ENCODE peak calls at places on chromosome 5, in eight cellular contexts. T is adrenal gland, U is small intestine, K is mesendoderm, Z is K562, C is thoracic aorta, F is tibial artery, D is A549. E is an unnamed sample.

GRCh38 chr5:135857630-135858311 is 23.3 kb downstream of the SLC25A48 start:
- DNase-seq in C (no peak), U (no peak), T (no peak), D (no peak), Z (no peak), K (no peak), F (no peak), E (no peak)

GRCh38 chr5:96968074-96968473 is 32.2 kb downstream of the LNPEP start:
- DNase-seq in D (no peak), U (no peak), K (no peak), F (no peak), Z (peak; percentile 13), C (no peak), T (no peak), E (no peak)

GRCh38 chr5:132410451-132411381 is 41.2 kb downstream of the SLC22A5 start:
- DNase-seq in U (peak; percentile 84), D (peak; percentile 79), T (peak; percentile 91), Z (peak; percentile 91), F (peak; percentile 93), K (peak; percentile 84), C (no peak), E (peak; percentile 90)

GRCh38 chr5:38622723-38623129 is 66.3 kb upstream of the LIFR start:
- DNase-seq in Z (no peak), C (no peak), D (no peak), U (no peak), T (no peak), F (no peak), K (no peak), E (no peak)

GRCh38 chr5:16160706-16161105 is 18.9 kb downstream of the MARCHF11 start:
- DNase-seq in C (no peak), U (peak; percentile 65), Z (peak; percentile 59), K (peak; percentile 89), D (peak; percentile 73), T (peak; percentile 42), F (no peak), E (peak; percentile 85)

GRCh38 chr5:71937906-71938698 is 169.2 kb upstream of the MAP1B start:
- DNase-seq in D (no peak), F (no peak), T (no peak), U (no peak), Z (no peak), K (no peak), C (no peak), E (no peak)

GRCh38 chr5:31366941-31367340 is 165.0 kb downstream of the DROSHA start:
- DNase-seq in K (no peak), F (no peak), T (no peak), C (no peak), D (no peak), Z (no peak), U (no peak), E (no peak)

GRCh38 chr5:178590924-178591423 is 781 bp upstream of the COL23A1 start:
- DNase-seq in K (no peak), T (no peak), Z (no peak), U (no peak), D (no peak), C (no peak), F (no peak), E (no peak)

GRCh38 chr5:2177244-2177643 is 294.5 kb upstream of the IRX4 start:
- DNase-seq in U (no peak), T (no peak), K (no peak), F (peak; percentile 47), C (no peak), D (no peak), Z (no peak), E (no peak)

GRCh38 chr5:146001544-146002185 is 65.3 kb downstream of the SH3RF2 start:
- DNase-seq in F (no peak), D (no peak), C (no peak), U (no peak), Z (no peak), K (no peak), T (no peak), E (no peak)

GRCh38 chr5:146003852-146004251 is 67.5 kb downstream of the SH3RF2 start:
- DNase-seq in Z (no peak), K (no peak), U (no peak), F (no peak), T (no peak), D (no peak), C (no peak), E (no peak)

GRCh38 chr5:146005264-146005663 is 68.9 kb downstream of the SH3RF2 start:
- DNase-seq in C (no peak), T (no peak), D (no peak), F (no peak), K (no peak), Z (no peak), U (no peak), E (no peak)

GRCh38 chr5:146000072-146000471 is 63.7 kb downstream of the SH3RF2 start:
- DNase-seq in T (no peak), Z (no peak), K (no peak), D (no peak), C (no peak), F (no peak), U (no peak), E (no peak)

DNA sequence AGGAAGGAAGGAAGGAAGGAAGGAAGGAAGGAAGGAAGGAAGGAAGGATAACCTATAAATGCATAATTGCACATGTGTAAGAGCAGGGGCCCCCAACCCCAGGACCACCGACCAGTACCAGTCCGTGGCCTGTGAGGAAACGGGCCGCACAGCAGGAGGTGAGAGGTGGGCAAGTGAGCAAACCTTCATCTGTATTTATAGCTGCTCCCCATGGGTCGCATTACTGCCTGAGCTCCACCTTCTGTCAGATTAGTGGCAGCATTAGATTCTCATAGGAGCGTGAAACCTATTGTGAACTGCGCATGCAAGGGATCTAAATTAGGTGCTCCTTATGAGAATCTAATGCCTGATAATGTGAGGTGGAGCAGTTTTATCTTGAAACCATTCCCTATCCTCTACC is 66.1 kb downstream of the SH3RF2 start:
- DNase-seq in C (no peak), K (no peak), U (no peak), F (no peak), D (no peak), Z (no peak), T (no peak), E (no peak)
- H3K27ac ChIP-seq in C (no peak overlapping the region), K (no peak overlapping the region), U (no peak overlapping the region), F (no peak overlapping the region), D (no peak overlapping the region), Z (no peak overlapping the region), T (no peak overlapping the region), E (no peak overlapping the region)

DNA sequence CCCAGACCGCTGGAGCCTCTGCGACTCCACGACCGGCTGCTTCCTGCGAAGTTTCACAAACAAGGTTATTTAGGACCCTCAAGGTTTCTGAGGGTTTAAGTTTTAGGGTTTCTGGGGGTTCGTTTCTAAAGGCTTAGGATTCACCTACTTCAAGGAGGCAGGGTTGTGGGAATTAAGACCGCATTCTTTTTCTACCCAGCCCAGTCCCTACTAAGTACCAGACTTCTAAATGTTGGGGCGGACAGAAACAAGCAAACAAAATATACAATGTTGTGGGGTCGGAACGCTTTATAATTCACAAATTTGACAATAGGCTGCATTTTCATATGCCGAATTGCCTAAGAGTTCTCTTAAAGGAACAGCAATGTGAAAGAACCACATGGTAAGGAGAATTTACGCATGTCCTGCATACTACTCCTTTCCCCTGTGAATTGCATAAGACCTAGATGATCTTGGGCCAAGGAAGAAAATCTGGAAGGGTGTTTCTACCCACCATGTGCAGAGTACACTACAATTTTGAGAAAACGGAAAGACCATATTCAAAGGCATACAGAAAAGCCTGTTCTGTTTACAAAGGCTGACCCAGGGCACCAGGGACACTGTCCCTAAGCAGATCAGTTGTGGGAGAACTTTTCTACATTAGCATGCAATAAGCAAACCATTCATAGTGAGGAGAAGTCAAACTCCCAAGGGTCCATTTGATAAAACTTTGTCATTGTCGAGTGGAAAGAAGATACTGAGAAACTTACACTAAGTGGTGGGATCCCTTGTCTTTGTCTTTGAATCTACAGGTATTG is 457.3 kb downstream of the RAB3C start:
- DNase-seq in C (no peak), D (peak; percentile 93), Z (no peak), F (no peak), U (peak; percentile 10), K (peak; percentile 10), T (no peak), E (no peak)
- H3K27ac ChIP-seq in C (peak overlapping the region; percentile 38), D (peak overlapping the region; percentile 95), Z (no peak overlapping the region), F (peak overlapping the region; percentile 79), U (peak overlapping the region; percentile 88), K (no peak overlapping the region), T (peak overlapping the region; percentile 45), E (no peak overlapping the region)

DNA sequence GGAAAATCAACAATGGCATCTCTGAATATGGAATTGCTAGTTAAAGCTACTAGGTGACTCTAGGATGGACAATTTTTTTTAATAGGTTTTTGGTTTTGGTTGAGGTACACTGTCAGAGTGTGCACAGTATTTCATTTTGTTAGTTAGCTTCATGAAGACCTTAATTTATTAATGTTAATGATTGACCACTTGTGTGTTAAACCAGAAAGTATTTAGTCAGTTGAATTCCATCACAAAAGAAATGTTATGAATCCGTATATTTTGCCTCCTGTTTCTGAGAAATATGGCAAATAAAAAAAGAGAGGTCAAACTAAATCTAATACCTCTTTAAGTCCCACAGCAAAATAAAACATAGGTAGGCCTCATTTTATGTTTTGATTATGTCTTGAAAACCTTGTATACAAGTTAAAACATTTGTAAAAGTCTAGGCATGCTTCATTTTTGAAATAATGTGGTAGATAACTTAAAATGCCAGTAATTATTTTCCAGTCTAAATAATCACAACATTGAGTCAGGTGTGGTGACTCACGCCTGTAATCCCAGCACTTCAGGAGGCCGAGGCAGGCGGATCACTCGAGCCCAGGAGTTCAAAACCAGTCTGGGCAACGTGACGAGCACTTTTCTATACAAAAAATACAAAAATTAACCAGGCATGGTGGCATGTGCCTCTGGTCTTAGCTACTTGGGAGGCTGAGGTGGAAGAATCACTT is 50.7 kb downstream of the ITGA1 start:
- DNase-seq in D (no peak), C (no peak), U (no peak), T (peak; percentile 45), Z (no peak), K (no peak), F (peak; percentile 66), E (no peak)
- H3K27ac ChIP-seq in D (no peak overlapping the region), C (peak overlapping the region; percentile 74), U (peak overlapping the region; percentile 44), T (peak overlapping the region; percentile 72), Z (no peak overlapping the region), K (no peak overlapping the region), F (peak overlapping the region; percentile 76), E (no peak overlapping the region)

DNA sequence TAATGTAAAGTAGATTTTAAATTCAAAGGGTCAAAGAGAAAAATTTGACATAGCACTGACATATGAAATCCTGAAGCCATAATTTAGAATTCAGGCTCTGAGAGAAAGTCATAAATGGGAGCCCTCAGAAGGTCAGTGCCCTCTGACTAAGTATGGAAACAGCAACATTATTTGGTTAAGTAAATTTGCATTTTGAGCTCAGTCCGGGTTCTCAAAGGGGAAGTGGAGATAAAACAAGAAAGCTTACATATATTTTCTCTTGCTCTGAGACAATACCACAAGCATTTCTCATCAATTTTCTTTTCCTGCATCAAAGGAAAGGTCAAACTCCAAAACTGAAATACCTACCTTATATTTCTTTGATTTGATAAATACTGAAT is 348.0 kb downstream of the SEMA5A start:
- DNase-seq in Z (no peak), D (no peak), F (no peak), K (no peak), U (no peak), C (no peak), T (no peak), E (no peak)
- H3K27ac ChIP-seq in Z (no peak overlapping the region), D (no peak overlapping the region), F (no peak overlapping the region), K (no peak overlapping the region), U (no peak overlapping the region), C (no peak overlapping the region), T (no peak overlapping the region), E (no peak overlapping the region)